ENCODE peak calls at places on chromosomes 16 and 17, in four cellular contexts. Y is HepG2, J is GM12878, S is K562. O is an unnamed sample.

GRCh38 chr16:2481676-2482075 is 6.7 kb downstream of the TBC1D24 start:
- DNase-seq in J (no peak), S (no peak), Y (no peak), O (no peak)

GRCh38 chr17:40313660-40314556 is 4.9 kb downstream of the RARA start:
- DNase-seq in J (no peak), S (no peak), Y (no peak), O (no peak)

GRCh38 chr16:49443576-49443975 is 70.0 kb downstream of the C16orf78 start:
- DNase-seq in J (no peak), Y (no peak), S (no peak), O (no peak)

GRCh38 chr16:68935008-68935407 is 91.7 kb downstream of the TANGO6 start:
- DNase-seq in S (no peak), J (no peak), Y (no peak), O (no peak)

GRCh38 chr16:27838536-27839175 is 224.9 kb downstream of the GSG1L start:
- DNase-seq in Y (no peak), J (no peak), S (no peak), O (no peak)

GRCh38 chr16:85419503-85420408 is 193.4 kb upstream of the GSE1 start:
- DNase-seq in J (no peak), Y (no peak), S (no peak), O (no peak)

GRCh38 chr16:1455190-1456171 is 11.1 kb upstream of the CCDC154 start:
- DNase-seq in S (no peak), Y (no peak), J (no peak), O (no peak)

GRCh38 chr16:4859900-4860255 is 12.6 kb downstream of the UBN1 start:
- DNase-seq in Y (no peak), J (no peak), S (no peak), O (no peak)

GRCh38 chr16:18983565-18984424 is at the start of gene TMC7:
- DNase-seq in J (no peak), Y (peak), S (peak), O (peak)

GRCh38 chr17:44438634-44439033 is 49.2 kb upstream of the ITGA2B start:
- DNase-seq in S (no peak), J (no peak), Y (no peak), O (peak)

GRCh38 chr17:56185905-56186783 is 32.9 kb downstream of the ANKFN1 start:
- DNase-seq in S (no peak), J (no peak), Y (no peak), O (no peak)

GRCh38 chr17:35018814-35019213 is 38.5 kb downstream of the LIG3 start:
- DNase-seq in Y (no peak), S (no peak), J (no peak), O (no peak)

GRCh38 chr16:2769675-2770056 is 7.4 kb downstream of the ELOB start:
- DNase-seq in S (no peak), Y (no peak), J (no peak), O (no peak)

GRCh38 chr17:59534583-59534982 is 30.8 kb upstream of the DHX40 start:
- DNase-seq in S (no peak), J (no peak), Y (peak), O (peak)

GRCh38 chr17:82103588-82104451 is 5.8 kb upstream of the FASN start:
- DNase-seq in J (no peak), Y (peak), S (peak), O (peak)

GRCh38 chr17:17740627-17741237 is 59.5 kb downstream of the RAI1 start:
- DNase-seq in Y (no peak), J (no peak), S (no peak), O (no peak)

GRCh38 chr17:82270651-82271050 is 2.8 kb downstream of the CSNK1D start:
- DNase-seq in S (no peak), Y (no peak), J (no peak), O (no peak)

GRCh38 chr17:4940625-4941021 is 555 bp downstream of the RNF167 start:
- DNase-seq in S (no peak), J (no peak), Y (no peak), O (peak)

GRCh38 chr16:46583036-46583435 is 38.1 kb downstream of the SHCBP1 start:
- DNase-seq in S (no peak), J (no peak), Y (no peak), O (no peak)

GRCh38 chr16:79601092-79601977 is 798 bp upstream of the MAF start:
- DNase-seq in Y (peak), J (no peak), S (no peak), O (peak)

DNA sequence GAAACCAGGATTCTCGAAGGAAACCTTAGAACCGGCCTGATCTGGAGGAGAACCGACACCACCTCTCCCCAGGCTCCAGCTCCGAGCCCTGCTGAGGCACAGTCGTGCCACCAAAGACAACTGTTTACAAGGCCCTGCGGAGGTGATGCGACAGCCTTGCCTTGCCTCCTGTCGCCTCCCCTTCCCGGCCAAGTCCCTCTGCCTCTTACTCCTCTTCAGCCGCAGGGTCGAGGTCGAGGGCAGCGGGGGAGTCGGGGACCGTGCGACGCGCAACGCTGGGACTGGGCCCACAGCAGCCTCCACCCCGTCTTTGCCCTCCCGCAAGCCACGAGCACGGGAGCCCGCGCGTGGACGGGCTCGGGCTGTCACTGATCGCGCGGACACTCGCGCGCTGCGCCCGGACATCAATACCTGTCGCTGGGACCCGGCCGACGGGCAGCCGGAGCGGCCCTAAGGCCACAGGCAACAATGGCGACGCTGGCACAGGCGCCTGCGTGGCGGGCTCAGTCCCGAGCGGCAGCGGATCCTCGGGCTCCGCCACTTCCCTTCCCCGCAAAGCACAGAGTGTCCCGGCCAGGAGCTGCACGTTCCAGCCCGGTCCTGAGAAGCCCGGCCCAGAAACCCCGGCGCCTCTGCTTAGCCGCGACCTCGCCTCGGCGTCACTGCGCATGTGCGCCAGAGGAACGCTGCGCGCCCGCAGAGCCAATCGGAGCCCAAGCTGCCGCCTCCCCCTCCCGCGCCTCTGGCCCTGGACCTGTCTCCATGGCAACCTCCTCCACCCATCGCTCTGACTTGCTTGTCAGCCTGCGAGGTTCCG is at the start of gene ZNF287:
- DNase-seq in J (peak), S (peak), Y (no peak), O (peak)
- TF ChIP-seq REST in J (no peak), S (no peak), Y (no peak), O (no peak)

GRCh38 chr17:74842146-74842598 is 17.5 kb downstream of the GRIN2C start:
- DNase-seq in Y (no peak), J (no peak), S (no peak), O (peak)

GRCh38 chr17:74843352-74843627 is 16.4 kb downstream of the GRIN2C start:
- DNase-seq in S (no peak), J (no peak), Y (no peak), O (peak)

GRCh38 chr17:74840500-74840899 is 19.2 kb downstream of the GRIN2C start:
- DNase-seq in S (no peak), Y (no peak), J (no peak), O (peak)

GRCh38 chr17:74840989-74841666 is 18.6 kb downstream of the GRIN2C start:
- DNase-seq in J (no peak), S (peak), Y (peak), O (peak)

GRCh38 chr17:74842599-74843351 is 16.9 kb downstream of the GRIN2C start:
- DNase-seq in J (no peak), Y (peak), S (peak), O (peak)
- TF ChIP-seq EZH2 in J (no peak), Y (no peak), S (no peak), O (no peak)

GRCh38 chr17:6703751-6704150 is 9.4 kb downstream of the SLC13A5 start:
- DNase-seq in J (no peak), Y (no peak), S (no peak), O (no peak)

GRCh38 chr17:6702567-6703215 is 10.5 kb downstream of the SLC13A5 start:
- DNase-seq in S (no peak), J (no peak), Y (peak), O (no peak)

GRCh38 chr17:6699997-6700947 is 12.9 kb downstream of the SLC13A5 start:
- DNase-seq in Y (peak), J (no peak), S (no peak), O (no peak)

GRCh38 chr17:6700948-6701307 is 12.2 kb downstream of the SLC13A5 start:
- DNase-seq in Y (peak), J (no peak), S (no peak), O (no peak)

GRCh38 chr17:6701719-6702118 is 11.4 kb downstream of the SLC13A5 start:
- DNase-seq in Y (peak), S (peak), J (no peak), O (peak)
- TF ChIP-seq JUNB in Y (no peak), S (no peak), J (no peak), O (no peak)

GRCh38 chr17:27541326-27542023 is 85.2 kb downstream of the KSR1 start:
- DNase-seq in J (no peak), Y (no peak), S (no peak), O (no peak)
- TF ChIP-seq REST in J (no peak), Y (no peak), S (no peak), O (no peak)

DNA sequence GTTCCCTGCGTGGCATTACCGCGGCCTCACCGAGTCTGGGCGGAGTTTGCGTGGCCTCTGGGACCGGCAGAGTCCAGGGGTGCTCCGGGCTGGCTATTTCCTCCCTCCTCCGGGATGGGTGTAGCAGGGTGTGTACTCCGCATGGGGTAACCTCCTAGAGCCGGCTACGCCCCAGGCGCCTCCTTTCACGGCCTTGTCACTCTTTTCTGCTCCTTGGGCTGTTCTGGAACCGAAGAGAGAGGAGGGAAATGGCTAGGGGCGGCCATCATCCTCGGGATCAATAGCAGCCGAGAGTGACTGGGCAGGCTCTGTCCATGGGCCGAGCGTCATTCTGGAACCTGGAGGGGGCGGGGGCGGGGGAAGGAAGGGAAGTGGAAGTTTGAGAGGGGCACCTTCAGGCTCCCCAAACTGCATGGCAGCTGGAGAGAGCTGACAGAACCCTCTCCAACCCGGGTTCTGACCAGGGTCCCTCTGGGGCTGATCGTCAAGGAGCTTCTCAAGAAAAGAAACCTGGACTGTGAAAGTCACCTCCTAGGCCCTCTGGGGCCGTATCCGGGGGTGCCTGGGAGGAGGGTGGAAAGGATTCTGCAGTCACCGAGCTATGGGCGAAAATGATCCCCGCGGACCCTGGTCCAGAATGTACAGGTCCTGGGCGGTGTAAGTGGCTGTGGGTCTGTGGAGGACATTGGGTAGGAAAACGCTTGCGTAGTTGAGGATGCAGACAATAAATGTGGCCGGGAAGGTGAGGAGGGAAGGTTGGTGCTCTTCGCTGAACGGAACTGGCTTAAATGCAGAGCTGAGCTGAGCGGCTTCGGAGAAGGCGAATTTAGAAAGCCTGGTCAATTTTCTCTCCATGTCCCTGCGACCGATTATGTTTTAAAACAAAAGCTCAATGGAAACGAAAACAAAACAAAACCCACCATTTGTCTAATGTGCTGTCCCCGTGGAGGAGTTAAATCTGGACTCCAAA is 3.8 kb upstream of the LHX1 start:
- DNase-seq in Y (no peak), S (no peak), J (no peak), O (peak)
- TF ChIP-seq EZH2 in Y (no peak), S (no peak), J (no peak), O (peak)